ENCODE peak calls at places on chromosomes 4 and X, in eight cellular contexts. P, M, V, K, O, X, S and N are unnamed samples.

GRCh38 chrX:3191821-3192220 is 150.6 kb downstream of the ARSF start:
- DNase-seq in P (no peak), M (no peak), V (no peak), K (no peak), O (no peak), X (no peak), S (peak), N (no peak)

GRCh38 chr4:926538-926937 is 5.6 kb downstream of the GAK start:
- DNase-seq in P (no peak), M (no peak), V (peak), K (no peak), O (peak), X (no peak), S (no peak), N (no peak)

GRCh38 chrX:41602946-41603345 is 85.8 kb upstream of the GPR34 start:
- DNase-seq in P (no peak), M (no peak), V (peak), K (no peak), O (no peak), X (no peak), S (no peak), N (no peak)

GRCh38 chr4:127889903-127890302 is 9.2 kb downstream of the PLK4 start:
- DNase-seq in P (no peak), M (no peak), V (peak), K (no peak), O (no peak), X (no peak), S (peak), N (no peak)

GRCh38 chr4:102342404-102343074 is 2.7 kb downstream of the SLC39A8 start:
- DNase-seq in P (no peak), M (no peak), V (no peak), K (no peak), O (no peak), X (no peak), S (no peak), N (no peak)

GRCh38 chrX:118252967-118253366 is 92.9 kb upstream of the WDR44 start:
- DNase-seq in P (no peak), M (no peak), V (no peak), K (no peak), O (no peak), X (no peak), S (no peak), N (no peak)

GRCh38 chr4:186203391-186203802 is 12.0 kb downstream of the CYP4V2 start:
- DNase-seq in P (no peak), M (no peak), V (peak), K (no peak), O (no peak), X (no peak), S (no peak), N (no peak)

GRCh38 chr4:38190717-38191178 is 230.6 kb downstream of the PTTG2 start:
- DNase-seq in P (no peak), M (no peak), V (peak), K (peak), O (peak), X (peak), S (peak), N (peak)

GRCh38 chr4:39048291-39048690 is 13.7 kb upstream of the KLHL5 start:
- DNase-seq in P (no peak), M (no peak), V (no peak), K (no peak), O (no peak), X (no peak), S (no peak), N (peak)

GRCh38 chr4:155966661-155967060 is 13.0 kb upstream of the CTSO start:
- DNase-seq in P (no peak), M (no peak), V (no peak), K (no peak), O (no peak), X (no peak), S (no peak), N (peak)

GRCh38 chr4:186854256-186854655 is 130.6 kb upstream of the FAT1 start:
- DNase-seq in P (no peak), M (no peak), V (no peak), K (no peak), O (no peak), X (no peak), S (peak), N (peak)

GRCh38 chrX:57677132-57677858 is 2.8 kb downstream of the NLRP2B start:
- DNase-seq in P (no peak), M (no peak), V (no peak), K (no peak), O (no peak), X (no peak), S (no peak), N (no peak)

GRCh38 chrX:140343226-140343873 is 161.5 kb downstream of the SOX3 start:
- DNase-seq in P (no peak), M (no peak), V (no peak), K (no peak), O (no peak), X (no peak), S (peak), N (no peak)

GRCh38 chr4:7959066-7959465 is 19.4 kb upstream of the AFAP1 start:
- DNase-seq in P (no peak), M (no peak), V (no peak), K (no peak), O (no peak), X (no peak), S (no peak), N (no peak)

GRCh38 chr4:76212301-76212700 is 1.3 kb downstream of the SCARB2 start:
- DNase-seq in P (no peak), M (no peak), V (no peak), K (no peak), O (no peak), X (no peak), S (no peak), N (no peak)

GRCh38 chrX:44570524-44570923 is 27.9 kb upstream of the FUNDC1 start:
- DNase-seq in P (no peak), M (no peak), V (peak), K (peak), O (no peak), X (peak), S (peak), N (no peak)

GRCh38 chrX:68992998-68993397 is 164.2 kb downstream of the EFNB1 start:
- DNase-seq in P (no peak), M (no peak), V (no peak), K (no peak), O (peak), X (no peak), S (no peak), N (no peak)

GRCh38 chr4:117481742-117482141 is 396.4 kb upstream of the TRAM1L1 start:
- DNase-seq in P (no peak), M (no peak), V (peak), K (no peak), O (no peak), X (no peak), S (peak), N (peak)

GRCh38 chr4:60314367-60314766 is 885.8 kb upstream of the ADGRL3 start:
- DNase-seq in P (no peak), M (no peak), V (no peak), K (no peak), O (no peak), X (no peak), S (no peak), N (no peak)

GRCh38 chr4:138158746-138159297 is 83.3 kb downstream of the SLC7A11 start:
- DNase-seq in P (no peak), M (no peak), V (peak), K (no peak), O (no peak), X (no peak), S (peak), N (peak)

GRCh38 chr4:147381749-147382148 is 99.1 kb upstream of the EDNRA start:
- DNase-seq in P (no peak), M (no peak), V (no peak), K (no peak), O (no peak), X (no peak), S (no peak), N (no peak)

GRCh38 chr4:8320386-8320750 is 50.8 kb downstream of the HTRA3 start:
- DNase-seq in P (no peak), M (no peak), V (no peak), K (no peak), O (no peak), X (no peak), S (no peak), N (no peak)

GRCh38 chr4:15234101-15234500 is 193.7 kb upstream of the C1QTNF7 start:
- DNase-seq in P (no peak), M (no peak), V (peak), K (no peak), O (no peak), X (no peak), S (peak), N (peak)

GRCh38 chr4:153792007-153792892 is 3.4 kb upstream of the SFRP2 start:
- DNase-seq in P (peak), M (no peak), V (peak), K (peak), O (no peak), X (no peak), S (no peak), N (peak)

GRCh38 chrX:68249401-68249831 is 183.9 kb downstream of the OPHN1 start:
- DNase-seq in P (no peak), M (no peak), V (peak), K (peak), O (no peak), X (no peak), S (no peak), N (no peak)

GRCh38 chr4:85681194-85681803 is 206.3 kb downstream of the ARHGAP24 start:
- DNase-seq in P (no peak), M (no peak), V (peak), K (peak), O (no peak), X (no peak), S (peak), N (peak)

GRCh38 chr4:38283724-38284123 is 323.5 kb downstream of the PTTG2 start:
- DNase-seq in P (no peak), M (no peak), V (peak), K (no peak), O (no peak), X (no peak), S (no peak), N (no peak)

GRCh38 chrX:36986231-36986630 is 21.9 kb upstream of the FAM47C start:
- DNase-seq in P (no peak), M (no peak), V (no peak), K (no peak), O (no peak), X (no peak), S (no peak), N (no peak)

GRCh38 chr4:124783847-124784246 is 71.3 kb upstream of the ANKRD50 start:
- DNase-seq in P (no peak), M (no peak), V (peak), K (no peak), O (no peak), X (no peak), S (peak), N (peak)

GRCh38 chr4:150152764-150153163 is 74.5 kb downstream of the DCLK2 start:
- DNase-seq in P (no peak), M (no peak), V (peak), K (no peak), O (no peak), X (peak), S (peak), N (no peak)

GRCh38 chrX:15816886-15817285 is 26.6 kb downstream of the ZRSR2 start:
- DNase-seq in P (no peak), M (peak), V (peak), K (no peak), O (no peak), X (no peak), S (peak), N (peak)

GRCh38 chrX:148309413-148309812 is 191.0 kb upstream of the AFF2 start:
- DNase-seq in P (no peak), M (no peak), V (no peak), K (no peak), O (no peak), X (no peak), S (no peak), N (no peak)

GRCh38 chr4:2662598-2662997 is 93.5 kb downstream of the TNIP2 start:
- DNase-seq in P (no peak), M (no peak), V (peak), K (no peak), O (no peak), X (no peak), S (peak), N (peak)

GRCh38 chr4:153215976-153216375 is 11.7 kb downstream of the TRIM2 start:
- DNase-seq in P (no peak), M (no peak), V (no peak), K (no peak), O (no peak), X (no peak), S (no peak), N (no peak)

GRCh38 chr4:38163216-38164006 is 203.2 kb downstream of the PTTG2 start:
- DNase-seq in P (no peak), M (no peak), V (peak), K (no peak), O (no peak), X (no peak), S (peak), N (peak)

GRCh38 chr4:39502034-39502658 is 25.1 kb downstream of the UGDH start:
- DNase-seq in P (no peak), M (no peak), V (peak), K (no peak), O (no peak), X (no peak), S (peak), N (peak)